ENCODE peak calls at places on chromosomes 13 and 19, in seven cellular contexts. E, X, Y, Z, W, D and L are unnamed samples.
A peak's percentile ranks its signal among the peaks of the same experiment; 100 is the strongest.

GRCh38 chr13:80177327-80177726 is 163.6 kb downstream of the SPRY2 start:
- DNase-seq in E (peak; percentile 51), X (no peak), Y (no peak), Z (no peak), W (no peak), D (no peak), L (no peak)

GRCh38 chr13:109998808-109999528 is 212.6 kb upstream of the IRS2 start:
- DNase-seq in E (peak; percentile 97), X (no peak), Y (no peak), Z (peak; percentile 95), W (no peak), D (no peak), L (peak; percentile 86)

GRCh38 chr13:37656247-37656940 is 57.8 kb upstream of the POSTN start:
- DNase-seq in E (peak; percentile 94), X (peak; percentile 65), Y (no peak), Z (peak; percentile 99), W (no peak), D (no peak), L (peak; percentile 95)

GRCh38 chr13:75486146-75486545 is 4.2 kb upstream of the TBC1D4 start:
- DNase-seq in E (no peak), X (no peak), Y (no peak), Z (no peak), W (no peak), D (no peak), L (no peak)

GRCh38 chr19:341386-342127 is 3.0 kb downstream of the MIER2 start:
- DNase-seq in E (no peak), X (no peak), Y (no peak), Z (no peak), W (no peak), D (no peak), L (no peak)

GRCh38 chr13:73677041-73677589 is 457.1 kb downstream of the KLF12 start:
- DNase-seq in E (peak; percentile 95), X (no peak), Y (no peak), Z (peak; percentile 71), W (no peak), D (no peak), L (peak; percentile 87)

GRCh38 chr13:29925457-29925856 is 75.0 kb upstream of the UBL3 start:
- DNase-seq in E (peak; percentile 79), X (peak; percentile 96), Y (peak; percentile 16), Z (peak; percentile 78), W (peak; percentile 62), D (peak; percentile 70), L (peak; percentile 83)

GRCh38 chr19:30696514-30696913 is 324.3 kb downstream of the ZNF536 start:
- DNase-seq in E (no peak), X (no peak), Y (no peak), Z (peak; percentile 9), W (no peak), D (peak; percentile 68), L (no peak)

GRCh38 chr19:751501-752341 is 809 bp downstream of the MISP start:
- DNase-seq in E (peak; percentile 79), X (no peak), Y (no peak), Z (peak; percentile 87), W (no peak), D (no peak), L (peak; percentile 85)

GRCh38 chr13:97512732-97513131 is 78.8 kb downstream of the RAP2A start:
- DNase-seq in E (no peak), X (no peak), Y (no peak), Z (no peak), W (no peak), D (no peak), L (no peak)

GRCh38 chr13:98910501-98910951 is 67.3 kb downstream of the DOCK9 start:
- DNase-seq in E (peak; percentile 86), X (no peak), Y (no peak), Z (peak; percentile 70), W (no peak), D (no peak), L (peak; percentile 80)

GRCh38 chr19:6617374-6617773 is 26.4 kb upstream of the CD70 start:
- DNase-seq in E (no peak), X (no peak), Y (no peak), Z (no peak), W (no peak), D (no peak), L (no peak)

GRCh38 chr13:73248711-73249580 is 190.1 kb downstream of the KLF5 start:
- DNase-seq in E (peak; percentile 86), X (no peak), Y (peak; percentile 8), Z (peak; percentile 63), W (no peak), D (peak; percentile 29), L (no peak)

GRCh38 chr13:105048685-105049084 is 1486.8 kb downstream of the EFNB2 start:
- DNase-seq in E (no peak), X (no peak), Y (no peak), Z (no peak), W (no peak), D (no peak), L (no peak)

GRCh38 chr13:47632311-47632710 is 368.8 kb downstream of the SUCLA2 start:
- DNase-seq in E (no peak), X (no peak), Y (no peak), Z (no peak), W (no peak), D (no peak), L (no peak)

GRCh38 chr19:41694831-41695635 is 7.0 kb upstream of the CEACAM7 start:
- DNase-seq in E (no peak), X (peak; percentile 39), Y (no peak), Z (no peak), W (no peak), D (no peak), L (no peak)

GRCh38 chr19:17777840-17778620 is 16.9 kb upstream of the B3GNT3 start:
- DNase-seq in E (no peak), X (no peak), Y (peak; percentile 48), Z (peak; percentile 10), W (no peak), D (peak; percentile 42), L (peak; percentile 61)

DNA sequence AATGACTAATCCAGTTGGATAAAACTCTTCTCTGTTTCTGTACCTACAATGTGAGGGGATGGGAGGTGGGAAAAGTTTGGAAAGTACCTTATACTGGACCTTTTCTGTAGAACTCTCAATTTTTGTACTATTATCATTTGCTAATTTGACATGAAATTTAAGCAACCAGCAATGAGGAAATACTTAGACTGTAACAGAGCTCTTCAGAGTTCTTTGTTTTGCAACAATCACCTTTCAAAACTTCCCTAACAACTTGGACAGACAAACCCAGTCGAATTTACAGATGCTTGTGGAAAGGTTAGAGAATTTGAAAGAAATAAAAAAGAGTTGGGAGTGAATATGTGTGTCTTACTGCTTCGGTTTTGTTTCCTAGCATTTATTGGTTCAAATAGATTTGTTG is 16.8 kb downstream of the KBTBD7 start:
- DNase-seq in E (no peak), X (no peak), Y (no peak), Z (no peak), W (no peak), D (no peak), L (no peak)
- H3K27ac ChIP-seq in E (no peak overlapping the region), X (no peak overlapping the region), Y (no peak overlapping the region), Z (no peak overlapping the region), W (no peak overlapping the region), D (no peak overlapping the region), L (no peak overlapping the region)

GRCh38 chr19:2173388-2173787 is 9.7 kb downstream of the DOT1L start:
- DNase-seq in E (no peak), X (no peak), Y (no peak), Z (no peak), W (no peak), D (no peak), L (no peak)

GRCh38 chr19:2168619-2169424 is 5.1 kb downstream of the DOT1L start:
- DNase-seq in E (peak; percentile 98), X (peak; percentile 100), Y (peak; percentile 91), Z (peak; percentile 99), W (peak; percentile 99), D (peak; percentile 88), L (peak; percentile 98)

GRCh38 chr19:2170219-2170618 is 6.5 kb downstream of the DOT1L start:
- DNase-seq in E (no peak), X (no peak), Y (no peak), Z (no peak), W (no peak), D (no peak), L (no peak)

GRCh38 chr19:2171349-2172145 is 7.8 kb downstream of the DOT1L start:
- DNase-seq in E (no peak), X (no peak), Y (no peak), Z (peak; percentile 36), W (no peak), D (peak; percentile 71), L (no peak)

DNA sequence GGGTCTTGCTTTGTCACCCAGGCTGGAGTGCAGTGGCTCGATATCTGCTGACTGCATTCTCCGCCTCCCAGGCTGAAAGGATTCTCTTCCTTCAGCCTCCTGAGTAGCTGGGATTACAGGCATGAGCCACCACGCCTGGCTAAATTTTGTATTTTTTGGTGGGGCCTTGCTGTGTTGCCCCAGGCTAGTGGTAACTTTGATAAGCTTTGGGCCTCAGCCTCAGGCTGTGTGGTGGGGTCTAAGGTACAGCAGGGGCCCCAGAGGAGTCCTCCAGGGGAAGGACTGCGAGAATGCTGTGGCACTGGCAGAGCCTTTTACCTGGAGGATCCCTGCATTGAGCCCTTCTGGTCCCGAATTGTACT is 7.2 kb downstream of the DOT1L start:
- DNase-seq in E (no peak), X (no peak), Y (no peak), Z (no peak), W (no peak), D (no peak), L (no peak)
- TF ChIP-seq CTCF in E (no peak), X (no peak), Y (no peak), Z (no peak), W (no peak), D (no peak), L (no peak)

GRCh38 chr13:28558126-28558525 is 63.2 kb upstream of the FLT1 start:
- DNase-seq in E (no peak), X (no peak), Y (no peak), Z (peak; percentile 97), W (no peak), D (no peak), L (peak; percentile 74)
- H3K4me3 ChIP-seq in E (no peak overlapping the region), X (no peak overlapping the region), Y (no peak overlapping the region), Z (no peak overlapping the region), W (no peak overlapping the region), D (no peak overlapping the region), L (no peak overlapping the region)

GRCh38 chr13:61777902-61778301 is 362.3 kb upstream of the PCDH20 start:
- DNase-seq in E (no peak), X (no peak), Y (no peak), Z (no peak), W (no peak), D (no peak), L (no peak)

GRCh38 chr13:61777281-61777680 is 361.6 kb upstream of the PCDH20 start:
- DNase-seq in E (no peak), X (no peak), Y (no peak), Z (no peak), W (no peak), D (no peak), L (no peak)

GRCh38 chr13:61779456-61779855 is 363.8 kb upstream of the PCDH20 start:
- DNase-seq in E (no peak), X (no peak), Y (no peak), Z (no peak), W (no peak), D (no peak), L (no peak)

GRCh38 chr13:61774903-61775302 is 359.3 kb upstream of the PCDH20 start:
- DNase-seq in E (no peak), X (no peak), Y (no peak), Z (no peak), W (no peak), D (no peak), L (no peak)

DNA sequence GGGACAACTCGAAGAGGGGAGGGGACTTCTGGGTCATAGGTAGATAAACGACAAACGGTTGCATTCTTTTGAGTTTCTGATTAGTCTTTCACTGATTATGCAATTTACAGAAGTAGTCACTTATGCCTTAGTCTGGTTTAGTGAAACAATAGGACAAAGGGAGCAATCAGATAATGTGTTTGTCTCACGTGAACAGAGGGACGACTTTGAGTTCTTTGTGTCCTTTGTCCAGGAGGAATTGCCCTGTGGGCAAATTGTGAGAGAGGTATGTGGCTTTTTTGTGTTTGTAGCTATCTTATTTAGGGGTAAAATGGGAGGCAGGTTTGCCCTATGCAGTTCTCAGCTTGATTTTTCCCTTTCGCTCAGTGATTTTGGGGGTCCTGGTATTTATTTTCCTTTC is 362.9 kb upstream of the PCDH20 start:
- DNase-seq in E (no peak), X (no peak), Y (no peak), Z (no peak), W (no peak), D (no peak), L (no peak)
- H3K27ac ChIP-seq in E (no peak overlapping the region), X (no peak overlapping the region), Y (no peak overlapping the region), Z (no peak overlapping the region), W (no peak overlapping the region), D (no peak overlapping the region), L (no peak overlapping the region)